ENCODE peak calls at places on chromosomes 6 and 20, in seven cellular contexts. L is activated CD4-positive, alpha-beta T cell treated with anti-CD3 and anti-CD28 coated beads, Interleukin-2, amount 50 U/mL, for 4 hours; E is GM23338; P is HL-60; Q is nephron progenitor cell; N is pancreas; U is stimulated activated CD4-positive, alpha-beta T cell treated with anti-CD3 and anti-CD28 coated beads, Interleukin-1b, Interleukin-23, amount 100 ng/mL, for 1 hour. T is an unnamed sample.

GRCh38 chr20:41242352-41242751 is 75.2 kb downstream of the ZHX3 start:
- DNase-seq in L (no peak), P (no peak), N (no peak), E (no peak), U (no peak), Q (no peak), T (no peak)

GRCh38 chr6:105196076-105196475 is 16.3 kb upstream of the POPDC3 start:
- DNase-seq in Q (no peak), N (no peak), U (no peak), E (no peak), L (no peak), P (no peak), T (no peak)

GRCh38 chr6:26383624-26384417 is 913 bp downstream of the BTN2A2 start:
- DNase-seq in L (no peak), Q (peak), N (no peak), P (no peak), E (peak), U (no peak), T (no peak)

GRCh38 chr6:53959717-53960116 is 151.5 kb upstream of the MLIP start:
- DNase-seq in N (no peak), P (no peak), Q (no peak), U (no peak), E (no peak), L (no peak), T (no peak)

GRCh38 chr6:106473807-106474206 is 113.3 kb downstream of the CRYBG1 start:
- DNase-seq in L (no peak), U (no peak), E (no peak), Q (no peak), N (no peak), P (no peak), T (no peak)

GRCh38 chr20:43983359-43983758 is 68.7 kb downstream of the TOX2 start:
- DNase-seq in E (peak), Q (peak), P (no peak), N (no peak), L (peak), U (no peak), T (no peak)

GRCh38 chr6:142349215-142349823 is 47.5 kb downstream of the ADGRG6 start:
- DNase-seq in E (no peak), P (no peak), N (no peak), Q (no peak), U (no peak), L (no peak), T (no peak)

GRCh38 chr20:45835230-45836224 is 1.9 kb downstream of the SNX21 start:
- DNase-seq in Q (no peak), N (no peak), E (no peak), L (no peak), P (peak), U (no peak), T (no peak)

GRCh38 chr6:170260686-170261085 is 30.2 kb downstream of the DLL1 start:
- DNase-seq in U (no peak), P (no peak), E (no peak), L (no peak), Q (no peak), N (no peak), T (peak)

GRCh38 chr20:45010399-45010828 is 44.1 kb downstream of the STK4 start:
- DNase-seq in N (no peak), L (no peak), Q (no peak), U (no peak), P (no peak), E (no peak), T (no peak)

GRCh38 chr6:125205931-125206330 is 52.4 kb downstream of the TPD52L1 start:
- DNase-seq in Q (no peak), U (no peak), L (no peak), P (no peak), E (no peak), N (no peak), T (no peak)

GRCh38 chr6:3386374-3386857 is 70.4 kb downstream of the SLC22A23 start:
- DNase-seq in Q (no peak), N (no peak), E (no peak), U (no peak), P (no peak), L (no peak), T (no peak)

GRCh38 chr20:46114449-46114848 is 3.7 kb upstream of the CD40 start:
- DNase-seq in L (no peak), P (no peak), Q (no peak), N (no peak), E (no peak), U (no peak), T (no peak)

GRCh38 chr6:16168858-16169257 is 40.0 kb downstream of the MYLIP start:
- DNase-seq in Q (no peak), P (peak), N (no peak), E (peak), L (no peak), U (no peak), T (no peak)

GRCh38 chr6:150251566-150252186 is 108.8 kb downstream of the PPP1R14C start:
- DNase-seq in Q (no peak), P (no peak), L (no peak), U (no peak), N (no peak), E (no peak), T (no peak)

GRCh38 chr6:29477923-29478450 is 9.8 kb downstream of the MAS1L start:
- DNase-seq in L (no peak), P (no peak), U (no peak), N (no peak), E (no peak), Q (no peak), T (no peak)

GRCh38 chr20:31845300-31845863 is at the start of gene FOXS1:
- DNase-seq in U (no peak), P (no peak), N (peak), Q (peak), E (peak), L (no peak), T (no peak)

GRCh38 chr6:31765910-31766794 is 3.7 kb downstream of the SAPCD1 start:
- DNase-seq in E (peak), N (peak), Q (peak), L (no peak), P (no peak), U (no peak), T (no peak)

GRCh38 chr20:16337707-16338106 is 235.5 kb downstream of the KIF16B start:
- DNase-seq in E (no peak), P (no peak), L (no peak), U (no peak), Q (no peak), N (no peak), T (no peak)

GRCh38 chr6:81565071-81565470 is 187.4 kb downstream of the TENT5A start:
- DNase-seq in Q (no peak), E (no peak), N (no peak), L (no peak), U (no peak), P (no peak), T (no peak)

GRCh38 chr20:51331466-51331865 is 211.1 kb downstream of the NFATC2 start:
- DNase-seq in E (no peak), U (no peak), L (no peak), N (no peak), P (no peak), Q (no peak), T (no peak)

GRCh38 chr20:44967207-44967807 is 995 bp downstream of the STK4 start:
- DNase-seq in N (no peak), P (peak), L (no peak), E (no peak), U (no peak), Q (no peak), T (no peak)

GRCh38 chr20:24701668-24702067 is 232.2 kb downstream of the SYNDIG1 start:
- DNase-seq in E (no peak), N (no peak), U (no peak), Q (no peak), L (no peak), P (no peak), T (no peak)

GRCh38 chr6:65199683-65200082 is 507.3 kb downstream of the EYS start:
- DNase-seq in U (no peak), Q (no peak), L (no peak), N (no peak), P (no peak), E (no peak), T (no peak)

GRCh38 chr6:137552809-137553208 is 58.6 kb upstream of the OLIG3 start:
- DNase-seq in P (no peak), L (no peak), U (no peak), E (no peak), N (no peak), Q (no peak), T (no peak)

GRCh38 chr6:80223743-80224212 is 117.3 kb downstream of the BCKDHB start:
- DNase-seq in P (no peak), U (no peak), E (no peak), L (no peak), Q (no peak), N (no peak), T (no peak)

GRCh38 chr6:22332216-22332615 is 35.4 kb upstream of the PRL start:
- DNase-seq in N (no peak), L (no peak), U (no peak), P (no peak), E (no peak), Q (no peak), T (no peak)

GRCh38 chr20:20017852-20018245 is 687 bp downstream of the NAA20 start:
- DNase-seq in L (no peak), E (no peak), U (no peak), N (no peak), Q (no peak), P (no peak), T (no peak)